ENCODE peak calls at places on chromosomes 6 and 20, in five cellular contexts. One of them, this sample, is unnamed.

GRCh38 chr6:168111911-168112310 is 32.9 kb upstream of the FRMD1 start:
- DNase-seq in activated effector memory CD4-positive, alpha-beta T cell treated with Interleukin-2 at 50 U/mL for 16 hours: no peak
- DNase-seq in NCI-H446 treated with DMSO at 0.1 percent for 48 hours: no peak
- DNase-seq in AG10803: no peak
- DNase-seq in ovary: no peak
- DNase-seq in this sample: no peak

GRCh38 chr20:33443006-33443511 is 504 bp downstream of the SNTA1 start:
- DNase-seq in AG10803: no peak
- DNase-seq in NCI-H446 treated with DMSO at 0.1 percent for 48 hours: no peak
- DNase-seq in ovary: peak; percentile 70
- DNase-seq in activated effector memory CD4-positive, alpha-beta T cell treated with Interleukin-2 at 50 U/mL for 16 hours: no peak
- DNase-seq in this sample: no peak

GRCh38 chr6:84764332-84765049 is at the start of gene TBX18:
- DNase-seq in AG10803: peak; percentile 98
- DNase-seq in NCI-H446 treated with DMSO at 0.1 percent for 48 hours: no peak
- DNase-seq in activated effector memory CD4-positive, alpha-beta T cell treated with Interleukin-2 at 50 U/mL for 16 hours: no peak
- DNase-seq in ovary: peak; percentile 79
- DNase-seq in this sample: peak; percentile 99

GRCh38 chr6:123747515-123747914 is 56.1 kb upstream of the NKAIN2 start:
- DNase-seq in ovary: no peak
- DNase-seq in NCI-H446 treated with DMSO at 0.1 percent for 48 hours: peak; percentile 33
- DNase-seq in AG10803: no peak
- DNase-seq in activated effector memory CD4-positive, alpha-beta T cell treated with Interleukin-2 at 50 U/mL for 16 hours: no peak
- DNase-seq in this sample: no peak

GRCh38 chr6:158475344-158476302 is 84.3 kb upstream of the TMEM181 start:
- DNase-seq in activated effector memory CD4-positive, alpha-beta T cell treated with Interleukin-2 at 50 U/mL for 16 hours: no peak
- DNase-seq in ovary: no peak
- DNase-seq in AG10803: peak; percentile 75
- DNase-seq in NCI-H446 treated with DMSO at 0.1 percent for 48 hours: no peak
- DNase-seq in this sample: peak; percentile 62

GRCh38 chr20:1108437-1108920 is 9.9 kb upstream of the PSMF1 start:
- DNase-seq in ovary: no peak
- DNase-seq in activated effector memory CD4-positive, alpha-beta T cell treated with Interleukin-2 at 50 U/mL for 16 hours: peak; percentile 20
- DNase-seq in AG10803: peak; percentile 51
- DNase-seq in NCI-H446 treated with DMSO at 0.1 percent for 48 hours: no peak
- DNase-seq in this sample: peak; percentile 53

GRCh38 chr20:7710440-7710839 is 229.8 kb downstream of the HAO1 start:
- DNase-seq in NCI-H446 treated with DMSO at 0.1 percent for 48 hours: no peak
- DNase-seq in ovary: no peak
- DNase-seq in activated effector memory CD4-positive, alpha-beta T cell treated with Interleukin-2 at 50 U/mL for 16 hours: no peak
- DNase-seq in AG10803: no peak
- DNase-seq in this sample: no peak

GRCh38 chr20:57109151-57109953 is 157.1 kb downstream of the BMP7 start:
- DNase-seq in AG10803: no peak
- DNase-seq in NCI-H446 treated with DMSO at 0.1 percent for 48 hours: no peak
- DNase-seq in ovary: no peak
- DNase-seq in activated effector memory CD4-positive, alpha-beta T cell treated with Interleukin-2 at 50 U/mL for 16 hours: no peak
- DNase-seq in this sample: no peak

GRCh38 chr6:80932364-80932763 is 820.1 kb downstream of the TENT5A start:
- DNase-seq in NCI-H446 treated with DMSO at 0.1 percent for 48 hours: no peak
- DNase-seq in ovary: no peak
- DNase-seq in activated effector memory CD4-positive, alpha-beta T cell treated with Interleukin-2 at 50 U/mL for 16 hours: no peak
- DNase-seq in AG10803: peak; percentile 67
- DNase-seq in this sample: peak; percentile 67

GRCh38 chr6:40409716-40410397 is 177.3 kb downstream of the LRFN2 start:
- DNase-seq in NCI-H446 treated with DMSO at 0.1 percent for 48 hours: peak; percentile 36
- DNase-seq in activated effector memory CD4-positive, alpha-beta T cell treated with Interleukin-2 at 50 U/mL for 16 hours: no peak
- DNase-seq in AG10803: no peak
- DNase-seq in ovary: no peak
- DNase-seq in this sample: no peak

GRCh38 chr6:48535569-48535968 is 424.6 kb upstream of the PTCHD4 start:
- DNase-seq in NCI-H446 treated with DMSO at 0.1 percent for 48 hours: no peak
- DNase-seq in ovary: no peak
- DNase-seq in AG10803: peak; percentile 1
- DNase-seq in activated effector memory CD4-positive, alpha-beta T cell treated with Interleukin-2 at 50 U/mL for 16 hours: no peak
- DNase-seq in this sample: peak; percentile 51

GRCh38 chr6:411402-412145 is 20.0 kb downstream of the IRF4 start:
- DNase-seq in ovary: no peak
- DNase-seq in NCI-H446 treated with DMSO at 0.1 percent for 48 hours: no peak
- DNase-seq in AG10803: no peak
- DNase-seq in activated effector memory CD4-positive, alpha-beta T cell treated with Interleukin-2 at 50 U/mL for 16 hours: no peak
- DNase-seq in this sample: no peak

GRCh38 chr20:25624500-25624939 is 706 bp upstream of the NANP start:
- DNase-seq in AG10803: no peak
- DNase-seq in ovary: no peak
- DNase-seq in activated effector memory CD4-positive, alpha-beta T cell treated with Interleukin-2 at 50 U/mL for 16 hours: no peak
- DNase-seq in NCI-H446 treated with DMSO at 0.1 percent for 48 hours: no peak
- DNase-seq in this sample: no peak

GRCh38 chr6:169960531-169960890 is 209.1 kb downstream of the ERMARD start:
- DNase-seq in ovary: no peak
- DNase-seq in AG10803: no peak
- DNase-seq in activated effector memory CD4-positive, alpha-beta T cell treated with Interleukin-2 at 50 U/mL for 16 hours: no peak
- DNase-seq in NCI-H446 treated with DMSO at 0.1 percent for 48 hours: no peak
- DNase-seq in this sample: no peak

GRCh38 chr20:13008761-13009681 is at the start of gene SPTLC3:
- DNase-seq in NCI-H446 treated with DMSO at 0.1 percent for 48 hours: no peak
- DNase-seq in activated effector memory CD4-positive, alpha-beta T cell treated with Interleukin-2 at 50 U/mL for 16 hours: no peak
- DNase-seq in ovary: peak; percentile 37
- DNase-seq in AG10803: peak; percentile 45
- DNase-seq in this sample: peak; percentile 33

GRCh38 chr6:144493035-144493910 is 208.1 kb downstream of the UTRN start:
- DNase-seq in NCI-H446 treated with DMSO at 0.1 percent for 48 hours: no peak
- DNase-seq in AG10803: peak; percentile 18
- DNase-seq in activated effector memory CD4-positive, alpha-beta T cell treated with Interleukin-2 at 50 U/mL for 16 hours: no peak
- DNase-seq in ovary: no peak
- DNase-seq in this sample: no peak

GRCh38 chr20:25178563-25179438 is 16.7 kb upstream of the ENTPD6 start:
- DNase-seq in NCI-H446 treated with DMSO at 0.1 percent for 48 hours: peak; percentile 15
- DNase-seq in activated effector memory CD4-positive, alpha-beta T cell treated with Interleukin-2 at 50 U/mL for 16 hours: no peak
- DNase-seq in AG10803: peak; percentile 72
- DNase-seq in ovary: no peak
- DNase-seq in this sample: peak; percentile 95

GRCh38 chr6:85124472-85125428 is 325.1 kb upstream of the NT5E start:
- DNase-seq in NCI-H446 treated with DMSO at 0.1 percent for 48 hours: no peak
- DNase-seq in activated effector memory CD4-positive, alpha-beta T cell treated with Interleukin-2 at 50 U/mL for 16 hours: no peak
- DNase-seq in AG10803: peak; percentile 83
- DNase-seq in ovary: no peak
- DNase-seq in this sample: no peak